ENCODE peak calls at places on chromosomes 5 and 9, in seven cellular contexts. C is lower lobe of right lung; D is sciatic nerve; K is natural killer cell; T is activated T-cell treated with anti-CD3 and anti-CD28 coated beads, Interleukin-2, amount 50 U/mL, for 4 hours; S is foreskin keratinocyte; B is left ventricle myocardium superior. L is an unnamed sample.
A peak's percentile ranks its signal among the peaks of the same experiment; 100 is the strongest.

GRCh38 chr5:146893991-146894390 is 15.4 kb upstream of the PPP2R2B start:
- ATAC-seq in B (no peak), C (no peak), T (no peak), D (no peak), K (no peak), S (peak; percentile 34), L (no peak)

GRCh38 chr9:93126151-93126781 is 7.8 kb downstream of the NINJ1 start:
- ATAC-seq in K (peak; percentile 24), C (no peak), D (no peak), T (no peak), B (no peak), S (no peak), L (no peak)

GRCh38 chr5:14440598-14441401 is 140.8 kb upstream of the OTULINL start:
- ATAC-seq in D (peak; percentile 90), B (peak; percentile 92), T (no peak), K (no peak), C (peak; percentile 66), S (peak; percentile 31), L (no peak)

GRCh38 chr5:142601432-142601831 is 84.5 kb downstream of the FGF1 start:
- ATAC-seq in T (no peak), B (peak; percentile 6), D (no peak), S (no peak), K (no peak), C (no peak), L (no peak)

GRCh38 chr5:138552700-138553099 is 9.7 kb upstream of the ETF1 start:
- ATAC-seq in K (no peak), D (peak; percentile 25), S (no peak), T (no peak), B (peak; percentile 7), C (no peak), L (no peak)

GRCh38 chr9:83642784-83643183 is 19.8 kb downstream of the IDNK start:
- ATAC-seq in B (no peak), D (no peak), T (no peak), K (no peak), C (no peak), S (peak; percentile 41), L (no peak)

GRCh38 chr5:108315829-108316228 is 66.1 kb downstream of the FBXL17 start:
- ATAC-seq in B (no peak), S (peak; percentile 71), C (no peak), T (no peak), K (no peak), D (no peak), L (no peak)

GRCh38 chr9:76912631-76913275 is 6.8 kb upstream of the PRUNE2 start:
- ATAC-seq in T (no peak), S (peak; percentile 73), C (peak; percentile 37), D (no peak), K (no peak), B (no peak), L (peak; percentile 43)

GRCh38 chr5:149419532-149420485 is 40.7 kb upstream of the IL17B start:
- ATAC-seq in C (no peak), B (peak; percentile 31), D (peak; percentile 22), S (no peak), T (no peak), K (no peak), L (no peak)

GRCh38 chr5:179151521-179152118 is 91.4 kb downstream of the ZNF354C start:
- ATAC-seq in S (no peak), K (no peak), B (no peak), C (no peak), D (no peak), T (no peak), L (no peak)

GRCh38 chr9:109315889-109316640 is 4.8 kb downstream of the EPB41L4B start:
- ATAC-seq in D (peak; percentile 59), K (no peak), C (peak; percentile 91), B (peak; percentile 78), T (no peak), S (peak; percentile 84), L (no peak)

GRCh38 chr5:15368835-15369234 is 131.1 kb upstream of the FBXL7 start:
- ATAC-seq in T (no peak), D (no peak), S (no peak), K (no peak), C (no peak), B (no peak), L (no peak)

GRCh38 chr9:130590305-130590704 is 10.9 kb downstream of the FUBP3 start:
- ATAC-seq in T (no peak), C (no peak), D (no peak), S (no peak), K (no peak), B (peak; percentile 84), L (no peak)

GRCh38 chr9:19171271-19171670 is 44.0 kb upstream of the PLIN2 start:
- ATAC-seq in K (no peak), C (no peak), B (no peak), T (no peak), S (no peak), D (no peak), L (no peak)

GRCh38 chr9:133403766-133404439 is 13.9 kb downstream of the REXO4 start:
- ATAC-seq in S (peak; percentile 62), B (no peak), C (peak; percentile 80), T (peak; percentile 38), D (no peak), K (peak; percentile 73), L (no peak)

GRCh38 chr5:148949871-148950863 is 112.7 kb downstream of the SH3TC2 start:
- ATAC-seq in B (peak; percentile 97), C (peak; percentile 90), S (peak; percentile 92), D (no peak), T (no peak), K (no peak), L (no peak)

GRCh38 chr9:32665101-32665500 is 29.6 kb upstream of the TAF1L start:
- ATAC-seq in S (peak; percentile 89), B (no peak), D (no peak), T (no peak), C (no peak), K (no peak), L (no peak)

GRCh38 chr5:101153526-101153925 is 250.4 kb upstream of the ST8SIA4 start:
- ATAC-seq in S (no peak), D (no peak), C (no peak), T (peak; percentile 97), K (no peak), B (no peak), L (no peak)

GRCh38 chr9:75797181-75797580 is 93.3 kb upstream of the PCSK5 start:
- ATAC-seq in S (peak; percentile 45), T (no peak), B (no peak), K (no peak), D (no peak), C (no peak), L (no peak)

GRCh38 chr5:34574976-34575467 is 81.1 kb upstream of the RAI14 start:
- ATAC-seq in D (no peak), T (no peak), S (no peak), B (no peak), C (no peak), K (no peak), L (no peak)

GRCh38 chr9:136225366-136225747 is 20.3 kb downstream of the QSOX2 start:
- ATAC-seq in S (no peak), T (peak; percentile 38), D (no peak), C (peak; percentile 4), B (no peak), K (peak; percentile 63), L (peak; percentile 91)

GRCh38 chr5:67814569-67815311 is 400.8 kb upstream of the PIK3R1 start:
- ATAC-seq in B (no peak), D (peak; percentile 23), K (no peak), C (no peak), T (no peak), S (no peak), L (no peak)

GRCh38 chr5:65022932-65023331 is 254.2 kb downstream of the CWC27 start:
- ATAC-seq in K (no peak), S (no peak), B (no peak), D (no peak), T (no peak), C (no peak), L (no peak)

GRCh38 chr5:56585973-56586740 is 229.2 kb upstream of the MAP3K1 start:
- ATAC-seq in D (peak; percentile 84), K (no peak), B (peak; percentile 83), T (no peak), S (no peak), C (peak; percentile 46), L (no peak)

GRCh38 chr5:134511796-134512660 is 13.4 kb upstream of the JADE2 start:
- ATAC-seq in K (no peak), S (peak; percentile 40), B (peak; percentile 92), T (no peak), D (peak; percentile 95), C (peak; percentile 78), L (no peak)

GRCh38 chr5:149865746-149866145 is 78.8 kb downstream of the PDE6A start:
- ATAC-seq in K (no peak), C (no peak), B (no peak), T (no peak), S (no peak), D (no peak), L (no peak)

GRCh38 chr5:71883745-71884103 is 164.6 kb downstream of the CARTPT start:
- ATAC-seq in D (peak; percentile 66), B (peak; percentile 77), S (no peak), T (no peak), K (no peak), C (peak; percentile 20), L (no peak)

GRCh38 chr9:100296407-100296806 is 56.3 kb downstream of the TEX10 start:
- ATAC-seq in S (no peak), T (no peak), K (no peak), D (no peak), C (no peak), B (no peak), L (no peak)

GRCh38 chr5:122906768-122907167 is 61.4 kb downstream of the SNX24 start:
- ATAC-seq in S (peak; percentile 45), B (peak; percentile 15), D (no peak), K (no peak), C (no peak), T (no peak), L (no peak)

GRCh38 chr5:4027335-4027734 is 431.7 kb downstream of the IRX1 start:
- ATAC-seq in K (no peak), T (no peak), D (peak; percentile 37), S (peak; percentile 62), B (peak; percentile 47), C (peak; percentile 43), L (no peak)

GRCh38 chr9:82164159-82164558 is 175.6 kb downstream of the SPATA31D1 start:
- ATAC-seq in B (no peak), S (no peak), D (no peak), K (no peak), C (no peak), T (no peak), L (no peak)

GRCh38 chr9:111938427-111938800 is 41.8 kb downstream of the UGCG start:
- ATAC-seq in D (no peak), C (peak; percentile 17), S (no peak), K (no peak), T (no peak), B (peak; percentile 40), L (peak; percentile 55)

GRCh38 chr5:169695919-169696490 is 58.9 kb downstream of the DOCK2 start:
- ATAC-seq in T (no peak), D (no peak), B (peak; percentile 20), C (no peak), K (no peak), S (peak; percentile 95), L (no peak)

GRCh38 chr5:110289213-110289810 is 437.2 kb downstream of the TMEM232 start:
- ATAC-seq in C (no peak), S (no peak), D (no peak), B (no peak), T (no peak), K (no peak), L (no peak)

GRCh38 chr9:130535818-130536521 is 43.4 kb upstream of the FUBP3 start:
- ATAC-seq in B (peak; percentile 88), S (no peak), D (no peak), C (no peak), K (no peak), T (peak; percentile 25), L (no peak)

GRCh38 chr5:36180556-36181350 is 28.8 kb downstream of the SKP2 start:
- ATAC-seq in C (no peak), S (no peak), D (no peak), K (no peak), T (no peak), B (no peak), L (no peak)

GRCh38 chr9:468766-469496 is 254.3 kb downstream of the DOCK8 start:
- ATAC-seq in T (no peak), B (peak; percentile 22), K (no peak), D (no peak), C (no peak), S (no peak), L (peak; percentile 20)

L was measured in stimulated activated memory B cell treated with anti-CD40 and anti-IgM and Interleukin-4, amounts not matched to agents 10 μg/mL and 1 μg/mL and 100 μg/mL, for 72 hours.